ENCODE peak calls at places on chromosomes 16 and 17, in four cellular contexts. B is sigmoid colon; V is CD8-positive, alpha-beta memory T cell; I is K562. K is an unnamed sample. For H3K36me3 and H3K4me1, the result is how much of the 10 kb centered on the place peaks cover.

GRCh38 chr17:82257473-82257872 is 16.0 kb downstream of the CSNK1D start:
- DNase-seq in B (peak), I (peak), V (peak), K (no peak)

GRCh38 chr16:303760-304505 is 21.0 kb downstream of the PDIA2 start:
- DNase-seq in V (no peak), B (no peak), I (no peak), K (no peak)

GRCh38 chr17:80870401-80870800 is 121.2 kb upstream of the CHMP6 start:
- DNase-seq in V (peak), B (peak), I (no peak), K (peak)

GRCh38 chr17:62968445-62968923 is 2.4 kb downstream of the TANC2 start:
- DNase-seq in V (peak), I (peak), B (no peak), K (no peak)

GRCh38 chr17:45946841-45947256 is 52.2 kb upstream of the STH start:
- DNase-seq in I (no peak), B (no peak), V (no peak), K (no peak)

GRCh38 chr16:24853169-24853824 is 7.5 kb downstream of the SLC5A11 start:
- DNase-seq in V (no peak), I (no peak), B (no peak), K (no peak)

GRCh38 chr17:74859439-74860228 is at the start of gene GRIN2C:
- DNase-seq in I (peak), B (no peak), V (no peak), K (no peak)

GRCh38 chr16:16096161-16096857 is 127.0 kb downstream of the ABCC6 start:
- DNase-seq in I (no peak), V (no peak), B (peak), K (no peak)

GRCh38 chr16:88305176-88305575 is 77.6 kb upstream of the ZNF469 start:
- DNase-seq in I (no peak), V (no peak), B (no peak), K (no peak)
- H3K4me3 ChIP-seq in I (no peak), V (no peak), B (no peak), K (no peak)

DNA sequence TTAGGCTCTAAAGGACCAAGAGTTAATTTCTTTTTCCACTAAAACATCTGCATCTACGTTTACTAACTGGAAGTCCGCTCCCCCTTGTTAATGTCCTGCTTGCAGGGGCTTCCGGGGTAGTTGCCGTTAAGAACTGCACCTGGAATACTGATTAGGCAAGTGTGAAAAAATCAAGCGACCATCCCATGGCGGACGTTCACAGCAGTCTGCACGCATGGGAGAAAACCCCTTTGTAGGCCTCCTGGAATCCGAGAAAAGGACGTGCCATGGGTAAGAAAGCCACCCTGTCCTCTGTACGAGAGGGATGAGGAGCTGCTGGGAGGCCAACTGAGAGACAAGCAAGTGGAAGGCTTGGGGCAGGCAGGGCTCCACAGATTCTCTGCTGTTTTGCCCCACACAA is 14.9 kb downstream of the SNN start:
- DNase-seq in I (no peak), B (peak), V (no peak), K (no peak)
- H3K36me3 ChIP-seq in I (half or more), B (under half), V (half or more), K (half or more)

GRCh38 chr17:48003686-48004120 is 32.8 kb downstream of the CDK5RAP3 start:
- DNase-seq in I (no peak), V (no peak), B (no peak), K (no peak)

GRCh38 chr17:48002208-48002919 is 31.5 kb downstream of the CDK5RAP3 start:
- DNase-seq in B (no peak), V (no peak), I (peak), K (no peak)

GRCh38 chr17:48002920-48003685 is 32.2 kb downstream of the CDK5RAP3 start:
- DNase-seq in I (no peak), V (no peak), B (no peak), K (no peak)

GRCh38 chr17:47999612-48000011 is 28.7 kb downstream of the CDK5RAP3 start:
- DNase-seq in B (no peak), I (no peak), V (no peak), K (no peak)

DNA sequence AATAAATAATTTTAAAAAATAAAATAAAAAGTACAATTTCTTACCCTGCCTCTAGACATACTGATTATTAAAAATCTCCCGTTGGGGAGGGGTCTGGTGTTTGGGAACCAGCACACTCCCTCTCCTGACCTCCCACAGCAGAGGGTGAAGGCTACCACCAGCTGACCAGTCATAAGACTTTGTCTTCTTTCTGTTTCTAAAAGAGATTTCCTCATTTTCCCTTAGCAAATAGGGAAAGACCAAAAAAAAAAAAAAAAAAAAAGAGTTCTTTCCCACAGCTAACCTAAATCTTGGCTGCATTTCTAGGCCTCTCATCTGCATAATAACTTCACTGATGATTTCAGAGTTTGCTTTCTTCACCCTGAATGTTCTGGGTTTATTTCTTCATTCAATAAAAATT is 30.3 kb downstream of the CDK5RAP3 start:
- DNase-seq in V (no peak), I (no peak), B (no peak), K (no peak)
- H3K4me1 ChIP-seq in V (under half), I (under half), B (under half), K (under half)

GRCh38 chr17:77285594-77286390 is 145.0 kb downstream of the SEC14L1 start:
- DNase-seq in B (peak), V (no peak), I (no peak), K (peak)
- H3K4me3 ChIP-seq in B (no peak), V (no peak), I (no peak), K (peak)

GRCh38 chr17:28926366-28926765 is 23.5 kb upstream of the DHRS13 start:
- DNase-seq in B (no peak), I (no peak), V (no peak), K (no peak)

GRCh38 chr17:28929769-28930168 is 21.5 kb downstream of the PHF12 start:
- DNase-seq in I (no peak), B (no peak), V (no peak), K (no peak)

GRCh38 chr17:28926786-28927185 is 23.9 kb upstream of the DHRS13 start:
- DNase-seq in I (no peak), V (no peak), B (no peak), K (no peak)

GRCh38 chr17:28925912-28926365 is 23.1 kb upstream of the DHRS13 start:
- DNase-seq in I (no peak), B (no peak), V (peak), K (no peak)

GRCh38 chr17:28928061-28928460 is 23.3 kb downstream of the PHF12 start:
- DNase-seq in B (no peak), I (no peak), V (no peak), K (no peak)
- H3K36me3 ChIP-seq in B (under half), I (half or more), V (under half), K (under half)

DNA sequence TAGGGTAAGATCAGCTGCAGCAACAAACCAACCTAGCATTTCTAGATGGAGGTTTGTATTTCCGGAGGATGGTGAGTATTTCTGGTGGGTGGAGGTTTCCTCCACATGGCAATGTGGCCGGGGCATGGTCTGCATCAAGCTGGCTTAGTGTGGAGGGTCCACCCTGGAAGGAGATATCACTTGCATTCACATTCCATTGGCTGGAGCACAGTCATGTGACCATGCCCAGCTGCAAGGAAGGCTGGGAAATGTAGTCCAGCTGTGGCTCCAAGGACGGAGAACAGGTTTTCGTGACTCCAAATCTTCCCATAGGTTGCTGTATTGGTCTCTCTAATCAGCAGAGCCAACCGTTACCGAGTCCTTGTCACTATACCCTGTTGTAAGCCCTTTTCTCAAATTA is 68.7 kb downstream of the RAI1 start:
- DNase-seq in V (peak), I (peak), B (no peak), K (no peak)
- H3K4me1 ChIP-seq in V (half or more), I (under half), B (under half), K (under half)

DNA sequence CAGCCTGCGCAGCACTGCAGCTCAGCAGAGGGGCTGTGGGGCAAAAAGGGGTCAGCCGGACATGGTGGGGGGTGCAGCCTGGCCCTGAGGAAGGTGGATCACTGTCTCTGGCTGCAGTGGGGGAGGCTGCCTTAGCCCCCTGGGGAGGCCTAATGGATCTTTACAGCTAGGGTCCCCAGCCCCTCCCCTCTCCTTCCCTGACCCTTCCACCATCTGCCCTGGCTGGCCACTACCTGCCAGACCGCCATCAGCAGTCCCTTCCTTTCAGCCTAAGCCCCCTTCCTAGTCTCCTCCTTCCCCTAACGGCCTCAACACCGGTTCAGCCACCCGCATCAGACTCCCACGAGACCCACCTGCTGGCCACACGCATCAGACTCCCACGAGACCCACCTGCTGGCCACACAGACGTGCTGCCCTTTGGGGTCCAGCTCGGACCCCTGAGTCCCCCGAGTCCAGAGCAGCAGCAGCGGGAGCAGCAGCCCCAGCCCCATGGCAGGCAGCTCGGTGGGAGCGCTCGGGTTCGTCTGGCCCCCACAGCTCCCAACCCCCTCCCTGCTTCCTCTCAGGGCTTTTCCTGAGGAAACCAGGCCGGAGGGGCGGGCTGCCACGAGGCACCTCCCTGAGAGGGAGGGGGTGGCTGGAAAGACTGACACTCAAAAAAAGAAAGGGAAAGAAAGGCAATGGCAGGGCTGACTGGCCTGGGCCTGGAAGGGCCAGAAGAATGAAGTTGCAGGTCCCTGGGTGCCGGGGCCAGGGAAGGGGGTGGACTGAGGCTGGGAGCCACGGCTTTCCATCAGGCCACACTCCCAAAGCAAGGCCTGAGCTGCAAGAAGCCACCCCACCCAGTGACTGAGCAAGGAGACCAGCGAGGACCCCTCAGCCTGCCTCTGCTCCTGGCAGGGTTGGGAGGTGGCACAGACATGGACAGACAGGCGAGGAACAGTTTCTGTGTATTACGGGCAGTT is at the start of gene SCARF1:
- DNase-seq in I (no peak), B (peak), V (no peak), K (no peak)
- H3K4me3 ChIP-seq in I (no peak), B (peak), V (no peak), K (no peak)

GRCh38 chr17:8443756-8444155 is 8.1 kb downstream of the NDEL1 start:
- DNase-seq in B (no peak), I (no peak), V (no peak), K (no peak)
- H3K36me3 ChIP-seq in B (under half), I (half or more), V (under half), K (half or more)

DNA sequence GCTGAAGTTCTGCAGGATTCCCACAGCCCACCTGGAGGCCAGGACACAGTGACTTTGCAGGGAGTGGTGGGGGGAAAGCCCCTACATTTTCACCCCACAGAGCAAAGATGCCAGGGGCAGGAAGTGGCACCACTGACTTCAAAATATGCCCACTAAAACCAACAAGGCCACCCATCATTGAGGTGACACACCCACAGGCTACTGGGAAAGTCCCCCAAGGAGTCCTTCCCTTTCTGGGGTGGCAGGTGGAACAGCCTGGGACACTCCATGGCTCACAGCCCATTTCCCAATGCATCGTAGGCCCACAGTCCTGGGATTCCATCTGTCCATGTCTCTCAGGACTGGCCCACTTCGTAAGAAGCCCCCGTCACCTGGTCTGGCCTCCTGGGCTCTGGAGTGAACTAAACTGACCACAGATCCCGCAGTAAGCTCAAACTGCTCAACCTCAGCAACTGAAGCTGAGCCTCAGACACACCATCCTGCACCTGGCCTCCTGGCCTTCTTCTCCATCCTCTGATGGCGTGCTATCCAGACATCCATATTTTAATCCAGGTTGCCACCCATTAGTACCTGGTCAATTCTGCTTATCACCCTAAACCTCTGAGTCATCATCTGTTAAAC is 7.5 kb upstream of the CCL1 start:
- DNase-seq in I (no peak), B (no peak), V (no peak), K (no peak)
- H3K4me1 ChIP-seq in I (under half), B (under half), V (under half), K (under half)

GRCh38 chr17:59219992-59220327 is 351 bp upstream of the GDPD1 start:
- DNase-seq in V (no peak), B (no peak), I (no peak), K (no peak)
- H3K4me3 ChIP-seq in V (peak), B (peak), I (peak), K (peak)